ENCODE peak calls at places on chromosomes 13 and 19, in six cellular contexts. One of them, this sample, is unnamed.

GRCh38 chr13:102580552-102581169 is 16.1 kb upstream of the TPP2 start:
- DNase-seq in tibial nerve: peak
- DNase-seq in GM12864: no peak
- DNase-seq in K562: peak
- DNase-seq in OCI-LY7: peak
- DNase-seq in A549: peak
- DNase-seq in this sample: peak

GRCh38 chr13:42876270-42876714 is 94.9 kb downstream of the FAM216B start:
- DNase-seq in tibial nerve: no peak
- DNase-seq in GM12864: peak
- DNase-seq in K562: no peak
- DNase-seq in OCI-LY7: no peak
- DNase-seq in A549: no peak
- DNase-seq in this sample: no peak

GRCh38 chr13:111947026-111947810 is 119.7 kb upstream of the SOX1 start:
- DNase-seq in tibial nerve: no peak
- DNase-seq in GM12864: no peak
- DNase-seq in K562: no peak
- DNase-seq in OCI-LY7: no peak
- DNase-seq in A549: no peak
- DNase-seq in this sample: no peak

GRCh38 chr19:32750441-32751055 is 31.0 kb downstream of the TDRD12 start:
- DNase-seq in tibial nerve: no peak
- DNase-seq in GM12864: no peak
- DNase-seq in K562: no peak
- DNase-seq in OCI-LY7: no peak
- DNase-seq in A549: no peak
- DNase-seq in this sample: no peak

GRCh38 chr13:24251525-24251924 is 57.9 kb upstream of the C1QTNF9 start:
- DNase-seq in tibial nerve: no peak
- DNase-seq in GM12864: no peak
- DNase-seq in K562: no peak
- DNase-seq in OCI-LY7: no peak
- DNase-seq in A549: no peak
- DNase-seq in this sample: no peak

GRCh38 chr19:45526143-45526542 is 18.9 kb downstream of the VASP start:
- DNase-seq in tibial nerve: peak
- DNase-seq in GM12864: no peak
- DNase-seq in K562: peak
- DNase-seq in OCI-LY7: peak
- DNase-seq in A549: peak
- DNase-seq in this sample: peak

GRCh38 chr19:18894254-18895037 is 1.5 kb downstream of the CERS1 start:
- DNase-seq in tibial nerve: no peak
- DNase-seq in GM12864: no peak
- DNase-seq in K562: peak
- DNase-seq in OCI-LY7: no peak
- DNase-seq in A549: no peak
- DNase-seq in this sample: no peak

GRCh38 chr13:49246850-49247721 is 639 bp upstream of the CDADC1 start:
- DNase-seq in tibial nerve: no peak
- DNase-seq in GM12864: no peak
- DNase-seq in K562: no peak
- DNase-seq in OCI-LY7: no peak
- DNase-seq in A549: no peak
- DNase-seq in this sample: no peak

GRCh38 chr13:46057251-46058015 is 4.9 kb upstream of the ZC3H13 start:
- DNase-seq in tibial nerve: no peak
- DNase-seq in GM12864: no peak
- DNase-seq in K562: no peak
- DNase-seq in OCI-LY7: no peak
- DNase-seq in A549: no peak
- DNase-seq in this sample: no peak

GRCh38 chr19:44884566-44884965 is 6.5 kb upstream of the TOMM40 start:
- DNase-seq in tibial nerve: no peak
- DNase-seq in GM12864: no peak
- DNase-seq in K562: no peak
- DNase-seq in OCI-LY7: no peak
- DNase-seq in A549: no peak
- DNase-seq in this sample: no peak

GRCh38 chr19:58007285-58007684 is 4.7 kb upstream of the ZNF606 start:
- DNase-seq in tibial nerve: no peak
- DNase-seq in GM12864: no peak
- DNase-seq in K562: peak
- DNase-seq in OCI-LY7: peak
- DNase-seq in A549: peak
- DNase-seq in this sample: no peak

GRCh38 chr13:99224019-99224418 is 23.4 kb downstream of the UBAC2 start:
- DNase-seq in tibial nerve: no peak
- DNase-seq in GM12864: no peak
- DNase-seq in K562: no peak
- DNase-seq in OCI-LY7: peak
- DNase-seq in A549: no peak
- DNase-seq in this sample: no peak

GRCh38 chr13:28451482-28452217 is 43.3 kb downstream of the FLT1 start:
- DNase-seq in tibial nerve: no peak
- DNase-seq in GM12864: no peak
- DNase-seq in K562: peak
- DNase-seq in OCI-LY7: no peak
- DNase-seq in A549: no peak
- DNase-seq in this sample: no peak

GRCh38 chr19:38392707-38393308 is 4.3 kb downstream of the SPRED3 start:
- DNase-seq in tibial nerve: no peak
- DNase-seq in GM12864: no peak
- DNase-seq in K562: peak
- DNase-seq in OCI-LY7: no peak
- DNase-seq in A549: peak
- DNase-seq in this sample: no peak

GRCh38 chr19:3514930-3515329 is 8.8 kb downstream of the FZR1 start:
- DNase-seq in tibial nerve: no peak
- DNase-seq in GM12864: no peak
- DNase-seq in K562: no peak
- DNase-seq in OCI-LY7: no peak
- DNase-seq in A549: no peak
- DNase-seq in this sample: no peak

GRCh38 chr19:13150187-13150918 is at the start of the genes IER2 and STX10:
- DNase-seq in tibial nerve: peak
- DNase-seq in GM12864: peak
- DNase-seq in K562: peak
- DNase-seq in OCI-LY7: peak
- DNase-seq in A549: peak
- DNase-seq in this sample: peak

GRCh38 chr13:44620057-44620456 is 43.9 kb upstream of the TSC22D1 start:
- DNase-seq in tibial nerve: no peak
- DNase-seq in GM12864: no peak
- DNase-seq in K562: no peak
- DNase-seq in OCI-LY7: no peak
- DNase-seq in A549: peak
- DNase-seq in this sample: no peak

GRCh38 chr19:53824134-53824611 is at the start of gene NLRP12:
- DNase-seq in tibial nerve: peak
- DNase-seq in GM12864: no peak
- DNase-seq in K562: no peak
- DNase-seq in OCI-LY7: no peak
- DNase-seq in A549: no peak
- DNase-seq in this sample: no peak

GRCh38 chr19:37334179-37335071 is 36.5 kb upstream of the ZNF527 start:
- DNase-seq in tibial nerve: peak
- DNase-seq in GM12864: peak
- DNase-seq in K562: peak
- DNase-seq in OCI-LY7: no peak
- DNase-seq in A549: no peak
- DNase-seq in this sample: peak

DNA sequence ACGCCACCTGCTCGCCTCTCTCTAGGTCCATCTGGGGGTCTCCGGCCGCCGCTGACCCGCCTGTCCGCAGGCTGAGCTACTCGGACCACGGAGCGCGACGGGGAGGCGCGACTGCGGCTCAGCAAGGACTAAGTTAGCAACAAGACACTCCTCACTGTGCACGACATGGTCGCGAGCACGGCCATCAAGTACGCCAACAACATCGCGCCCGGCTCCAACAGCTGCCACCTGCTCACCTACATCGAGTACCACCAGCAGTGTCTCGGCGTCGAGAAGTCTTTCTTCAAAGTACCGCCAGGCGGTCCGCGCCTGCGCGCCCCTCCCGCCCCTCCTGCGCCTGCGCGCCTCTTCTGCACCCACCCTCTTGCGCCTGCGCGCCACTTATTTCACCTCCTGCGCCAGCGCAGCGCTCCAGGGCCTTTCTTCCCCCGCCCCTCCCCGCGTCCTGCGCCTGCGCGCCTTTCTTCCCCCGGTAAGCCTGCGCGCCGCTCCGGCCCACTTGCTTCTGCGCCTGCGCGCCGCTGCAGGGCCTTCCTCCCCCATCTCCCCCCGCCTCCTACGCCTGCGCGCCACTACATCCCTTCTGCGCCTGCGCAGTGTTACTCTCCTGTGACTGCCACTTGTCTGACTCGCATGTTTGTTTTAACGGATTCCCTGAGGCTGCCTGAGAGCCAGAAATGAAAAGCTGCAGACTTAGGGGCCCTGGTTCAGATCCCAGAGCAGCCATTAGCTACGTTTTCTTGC is 63.9 kb downstream of the ACSBG2 start:
- DNase-seq in tibial nerve: peak
- DNase-seq in GM12864: peak
- DNase-seq in K562: peak
- DNase-seq in OCI-LY7: peak
- DNase-seq in A549: peak
- DNase-seq in this sample: peak
- TF ChIP-seq CTCF in tibial nerve: peak
- TF ChIP-seq CTCF in GM12864: peak
- TF ChIP-seq CTCF in K562: peak
- TF ChIP-seq CTCF in OCI-LY7: no peak
- TF ChIP-seq CTCF in A549: no peak
- TF ChIP-seq CTCF in this sample: no peak

GRCh38 chr13:97858161-97858560 is 95.3 kb upstream of the IPO5 start:
- DNase-seq in tibial nerve: no peak
- DNase-seq in GM12864: no peak
- DNase-seq in K562: no peak
- DNase-seq in OCI-LY7: no peak
- DNase-seq in A549: no peak
- DNase-seq in this sample: no peak

GRCh38 chr13:97852181-97852874 is 101.1 kb upstream of the IPO5 start:
- DNase-seq in tibial nerve: no peak
- DNase-seq in GM12864: no peak
- DNase-seq in K562: no peak
- DNase-seq in OCI-LY7: no peak
- DNase-seq in A549: no peak
- DNase-seq in this sample: no peak

GRCh38 chr13:97856001-97856675 is 97.3 kb upstream of the IPO5 start:
- DNase-seq in tibial nerve: peak
- DNase-seq in GM12864: no peak
- DNase-seq in K562: no peak
- DNase-seq in OCI-LY7: no peak
- DNase-seq in A549: no peak
- DNase-seq in this sample: peak

GRCh38 chr13:97853550-97853949 is 99.9 kb upstream of the IPO5 start:
- DNase-seq in tibial nerve: no peak
- DNase-seq in GM12864: no peak
- DNase-seq in K562: no peak
- DNase-seq in OCI-LY7: no peak
- DNase-seq in A549: no peak
- DNase-seq in this sample: no peak

DNA sequence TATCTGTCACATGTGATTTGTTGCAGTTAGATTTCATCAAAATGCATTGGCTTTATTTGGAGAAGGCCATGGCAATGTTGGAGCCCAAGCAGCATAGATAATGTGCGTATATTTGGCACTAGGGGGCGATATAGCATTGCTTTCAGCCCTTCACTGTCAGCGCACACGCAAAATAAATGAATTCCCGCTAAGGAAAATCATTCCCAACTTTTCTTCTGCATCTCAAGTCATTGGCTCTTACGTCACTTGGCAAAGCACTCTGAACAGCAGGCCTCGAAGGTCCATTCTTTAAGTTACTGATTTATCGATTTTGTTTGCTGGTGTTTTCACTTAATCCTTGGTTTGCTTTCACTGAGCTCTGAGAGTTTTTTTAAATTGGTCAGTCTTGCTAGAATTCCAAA is 97.9 kb upstream of the IPO5 start:
- DNase-seq in tibial nerve: peak
- DNase-seq in GM12864: no peak
- DNase-seq in K562: peak
- DNase-seq in OCI-LY7: peak
- DNase-seq in A549: peak
- DNase-seq in this sample: peak
- H3K4me3 ChIP-seq in tibial nerve: no peak
- H3K4me3 ChIP-seq in GM12864: no peak
- H3K4me3 ChIP-seq in K562: no peak
- H3K4me3 ChIP-seq in OCI-LY7: no peak
- H3K4me3 ChIP-seq in A549: no peak
- H3K4me3 ChIP-seq in this sample: no peak

DNA sequence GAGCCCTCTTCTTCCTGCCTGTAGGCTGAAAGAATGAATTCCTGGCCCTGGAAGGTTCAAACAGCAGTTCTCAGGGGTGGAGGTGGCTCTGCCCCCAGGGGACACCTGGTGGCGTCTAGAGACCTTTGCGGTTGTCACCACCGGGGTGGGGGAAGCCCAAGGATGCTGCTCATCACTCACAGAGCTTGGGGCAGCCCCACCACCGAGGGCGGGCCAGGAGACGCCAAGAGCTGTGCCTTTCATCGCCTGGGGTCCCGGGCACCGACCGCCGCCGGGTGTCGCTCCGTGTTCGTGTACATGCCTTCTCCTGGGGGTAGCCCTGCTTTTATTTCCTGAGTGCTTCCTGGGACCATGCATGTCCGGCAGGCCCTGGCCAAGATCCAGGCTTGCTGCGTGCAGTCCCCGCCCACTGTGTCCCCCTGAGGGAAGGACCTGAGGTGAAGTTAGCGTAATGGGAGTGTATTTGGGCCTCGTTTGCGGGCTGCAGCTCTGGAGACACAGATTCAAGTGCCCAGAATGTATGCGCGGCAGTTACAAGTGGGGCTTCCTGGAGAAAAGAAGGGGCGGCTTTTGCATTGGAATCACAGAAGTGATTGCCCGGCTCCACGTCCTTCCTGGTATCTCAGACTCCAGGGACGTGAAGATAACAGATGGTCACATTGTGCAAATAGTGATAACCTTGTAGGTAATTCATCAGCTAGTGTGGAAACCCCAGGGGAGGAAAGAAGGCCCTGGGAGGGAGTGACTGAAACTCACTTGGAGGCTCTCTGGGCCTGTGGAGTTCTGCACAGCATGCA is 7.8 kb downstream of the DOT1L start:
- DNase-seq in tibial nerve: no peak
- DNase-seq in GM12864: peak
- DNase-seq in K562: peak
- DNase-seq in OCI-LY7: peak
- DNase-seq in A549: no peak
- DNase-seq in this sample: no peak
- TF ChIP-seq CTCF in tibial nerve: no peak
- TF ChIP-seq CTCF in GM12864: peak
- TF ChIP-seq CTCF in K562: no peak
- TF ChIP-seq CTCF in OCI-LY7: peak
- TF ChIP-seq CTCF in A549: no peak
- TF ChIP-seq CTCF in this sample: no peak

GRCh38 chr19:34507414-34508067 is 26.0 kb downstream of the WTIP start:
- DNase-seq in tibial nerve: no peak
- DNase-seq in GM12864: no peak
- DNase-seq in K562: no peak
- DNase-seq in OCI-LY7: no peak
- DNase-seq in A549: no peak
- DNase-seq in this sample: no peak
- H3K4me3 ChIP-seq in tibial nerve: no peak
- H3K4me3 ChIP-seq in GM12864: no peak
- H3K4me3 ChIP-seq in K562: no peak
- H3K4me3 ChIP-seq in OCI-LY7: no peak
- H3K4me3 ChIP-seq in A549: no peak
- H3K4me3 ChIP-seq in this sample: no peak

This sample was measured in colonic mucosa.